ENCODE peak calls at places on chromosomes 1 and 21, in nine cellular contexts. J is cardiac muscle cell; G is CD8-positive, alpha-beta T cell; M is iPS DF 6.9; P is SK-N-SH; K is GM23248; C is RWPE2; Z is heart right ventricle; H is IMR-90. R is an unnamed sample.

GRCh38 chr1:173005196-173005864 is 45.4 kb downstream of the TNFSF18 start:
- DNase-seq in G (no peak), J (no peak), K (peak; percentile 20), H (no peak), P (no peak), M (no peak), C (no peak), Z (no peak), R (no peak)

GRCh38 chr1:39275836-39276507 is 71.5 kb downstream of the MACF1 start:
- DNase-seq in C (no peak), H (no peak), K (no peak), P (no peak), G (no peak), M (no peak), Z (no peak), J (no peak), R (peak; percentile 31)

GRCh38 chr1:31931241-31932225 is 6.6 kb downstream of the PTP4A2 start:
- DNase-seq in K (peak; percentile 88), J (peak; percentile 57), M (no peak), Z (no peak), G (no peak), H (peak; percentile 67), C (no peak), P (no peak), R (peak; percentile 70)

GRCh38 chr1:148372731-148373130 is 110.4 kb downstream of the PPIAL4G start:
- DNase-seq in P (no peak), M (no peak), K (peak; percentile 64), Z (no peak), J (no peak), G (peak; percentile 70), C (no peak), H (peak; percentile 44), R (peak; percentile 28)

GRCh38 chr1:41529621-41530395 is 45.3 kb upstream of the EDN2 start:
- DNase-seq in P (no peak), J (no peak), C (peak; percentile 36), K (no peak), G (no peak), H (no peak), Z (no peak), M (no peak), R (no peak)

GRCh38 chr21:33112151-33112550 is 42.2 kb downstream of the OLIG1 start:
- DNase-seq in J (no peak), G (no peak), Z (no peak), H (no peak), P (no peak), C (no peak), K (no peak), M (no peak), R (no peak)

GRCh38 chr1:201282931-201283829 is at the start of gene PKP1:
- DNase-seq in H (peak; percentile 10), K (peak; percentile 73), J (peak; percentile 21), G (peak; percentile 52), Z (no peak), P (no peak), C (peak; percentile 92), M (no peak), R (no peak)

GRCh38 chr1:193338194-193338593 is 151.8 kb upstream of the B3GALT2 start:
- DNase-seq in G (no peak), C (no peak), H (peak; percentile 64), M (no peak), K (peak; percentile 52), P (peak; percentile 7), Z (no peak), J (peak; percentile 31), R (no peak)

GRCh38 chr1:228337031-228337564 is 69.5 kb downstream of the TRIM11 start:
- DNase-seq in Z (no peak), J (no peak), C (no peak), K (no peak), G (no peak), H (no peak), P (no peak), M (no peak), R (no peak)

GRCh38 chr21:35324372-35325220 is 275.5 kb upstream of the RUNX1 start:
- DNase-seq in P (no peak), Z (no peak), C (no peak), H (peak; percentile 63), K (peak; percentile 90), G (no peak), J (peak; percentile 70), M (no peak), R (peak; percentile 88)

GRCh38 chr21:16079830-16080229 is 350.0 kb downstream of the USP25 start:
- DNase-seq in P (no peak), M (no peak), C (no peak), J (peak; percentile 23), Z (no peak), H (peak; percentile 81), G (no peak), K (peak; percentile 64), R (peak; percentile 6)

GRCh38 chr1:229097356-229097755 is 173.6 kb upstream of the RAB4A start:
- DNase-seq in C (no peak), G (no peak), H (no peak), Z (no peak), P (no peak), J (no peak), M (no peak), K (no peak), R (no peak)

DNA sequence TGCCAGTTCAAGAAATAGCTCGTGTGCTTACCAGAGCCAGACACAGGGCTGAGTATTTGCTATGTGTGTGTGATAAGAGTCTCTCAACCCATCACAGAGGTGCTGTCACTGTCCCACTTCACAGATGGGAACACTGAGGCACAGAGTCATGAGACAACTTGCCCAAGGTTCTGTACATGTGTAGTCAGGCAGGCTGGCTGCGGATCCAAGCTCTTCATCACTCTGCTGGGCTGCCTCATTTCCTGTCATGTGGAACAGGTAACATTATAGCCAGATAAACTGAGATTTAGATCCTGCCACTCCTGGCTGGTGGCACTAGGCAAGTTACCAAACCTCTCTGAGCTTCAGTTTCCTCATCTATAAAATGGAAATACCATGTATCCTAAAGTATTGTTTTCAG is 77.8 kb downstream of the ITPKB start:
- DNase-seq in J (no peak), H (no peak), Z (no peak), P (no peak), C (no peak), G (no peak), K (no peak), M (no peak), R (no peak)
- H3K27ac ChIP-seq in J (peak overlapping the region; percentile 91), H (no peak overlapping the region), Z (no peak overlapping the region), P (no peak overlapping the region), C (no peak overlapping the region), G (peak overlapping the region; percentile 65), K (no peak overlapping the region), M (no peak overlapping the region), R (no peak overlapping the region)

GRCh38 chr1:936865-937264 is 13.1 kb downstream of the SAMD11 start:
- DNase-seq in G (no peak), C (no peak), J (no peak), Z (no peak), M (no peak), H (no peak), P (no peak), K (no peak), R (no peak)

GRCh38 chr1:934991-935750 is 11.4 kb downstream of the SAMD11 start:
- DNase-seq in H (no peak), P (no peak), K (peak; percentile 48), J (no peak), C (no peak), G (no peak), M (no peak), Z (no peak), R (no peak)

GRCh38 chr1:937521-937920 is 13.8 kb downstream of the SAMD11 start:
- DNase-seq in H (no peak), K (no peak), J (no peak), C (no peak), Z (no peak), G (no peak), M (no peak), P (no peak), R (no peak)

GRCh38 chr1:935751-936231 is 12.1 kb downstream of the SAMD11 start:
- DNase-seq in K (peak; percentile 33), H (no peak), G (no peak), C (no peak), M (no peak), P (peak; percentile 94), J (no peak), Z (no peak), R (peak; percentile 40)

GRCh38 chr1:936348-936747 is 12.6 kb downstream of the SAMD11 start:
- DNase-seq in G (no peak), J (no peak), Z (no peak), P (no peak), H (no peak), K (no peak), M (no peak), C (no peak), R (no peak)
- H3K27me3 ChIP-seq in G (peaks cover 8% of the 10 kb centered on the region), J (peaks cover 22% of the 10 kb centered on the region), Z (peaks cover 88% of the 10 kb centered on the region), P (no peaks in the 10 kb centered on the region), H (no peaks in the 10 kb centered on the region), K (no peaks in the 10 kb centered on the region), M (peaks cover 58% of the 10 kb centered on the region), C (peaks cover 67% of the 10 kb centered on the region), R (peaks cover 53% of the 10 kb centered on the region)

GRCh38 chr21:31442339-31442738 is 98.3 kb upstream of the TIAM1 start:
- DNase-seq in H (no peak), P (no peak), K (no peak), C (no peak), M (no peak), Z (no peak), G (no peak), J (no peak), R (no peak)
- H3K27ac ChIP-seq in H (no peak overlapping the region), P (no peak overlapping the region), K (no peak overlapping the region), C (no peak overlapping the region), M (no peak overlapping the region), Z (no peak overlapping the region), G (no peak overlapping the region), J (no peak overlapping the region), R (no peak overlapping the region)

GRCh38 chr1:44406761-44407429 is 1.8 kb downstream of the RNF220 start:
- DNase-seq in Z (no peak), P (peak; percentile 50), H (no peak), J (no peak), M (no peak), G (peak; percentile 59), C (no peak), K (peak; percentile 31), R (no peak)

GRCh38 chr1:44408181-44409018 is 3.3 kb downstream of the RNF220 start:
- DNase-seq in C (no peak), J (peak; percentile 16), M (no peak), H (no peak), Z (no peak), P (no peak), K (no peak), G (no peak), R (peak; percentile 28)

GRCh38 chr1:44405041-44405803 is at the start of gene RNF220:
- DNase-seq in K (peak; percentile 65), M (no peak), H (peak; percentile 52), P (peak; percentile 74), Z (peak; percentile 70), C (peak; percentile 64), G (peak; percentile 58), J (peak; percentile 76), R (peak; percentile 83)

GRCh38 chr1:44407430-44408180 is 2.5 kb downstream of the RNF220 start:
- DNase-seq in G (no peak), K (no peak), J (no peak), Z (no peak), M (no peak), P (peak; percentile 46), H (no peak), C (no peak), R (peak; percentile 18)

GRCh38 chr1:44405804-44406743 is 1.0 kb downstream of the RNF220 start:
- DNase-seq in J (no peak), C (no peak), Z (no peak), K (peak; percentile 30), G (peak; percentile 69), M (no peak), H (no peak), P (peak; percentile 56), R (peak; percentile 32)
- H3K27me3 ChIP-seq in J (peaks cover 59% of the 10 kb centered on the region), C (peaks cover 87% of the 10 kb centered on the region), Z (peaks cover 99% of the 10 kb centered on the region), K (peaks cover 98% of the 10 kb centered on the region), G (peaks cover 43% of the 10 kb centered on the region), M (peaks cover 21% of the 10 kb centered on the region), H (peaks cover 81% of the 10 kb centered on the region), P (peaks cover 90% of the 10 kb centered on the region), R (peaks cover 94% of the 10 kb centered on the region)

R was measured in mesenchymal stem cell.